ENCODE peak calls at places on chromosomes 7 and 10, in eight cellular contexts. P is dermis microvascular lymphatic vessel endothelial cell; J is nephron progenitor cell; Z is NK-92 treated with Interleukin-12 subunit alpha and Interleukin-12 subunit beta, amount 100 ng/mL, for 24 hours; N is stimulated activated naive CD4-positive, alpha-beta T cell; K is COLO829; M is epithelial cell of esophagus; V is lung. Q is an unnamed sample.

GRCh38 chr7:114823290-114823689 is 98.6 kb upstream of the MDFIC start:
- DNase-seq in V (no peak), N (no peak), M (peak), Z (no peak), K (no peak), J (no peak), P (no peak), Q (no peak)

GRCh38 chr7:69399038-69399800 is 199.1 kb upstream of the AUTS2 start:
- DNase-seq in P (no peak), V (no peak), N (no peak), M (no peak), Z (no peak), K (no peak), J (no peak), Q (no peak)

GRCh38 chr7:9029671-9030070 is 596.3 kb downstream of the NXPH1 start:
- DNase-seq in K (peak), Z (no peak), V (no peak), P (no peak), J (no peak), M (peak), N (no peak), Q (no peak)

GRCh38 chr7:136887317-136887716 is 18.9 kb downstream of the CHRM2 start:
- DNase-seq in J (no peak), K (no peak), Z (no peak), V (no peak), N (no peak), P (no peak), M (peak), Q (no peak)

GRCh38 chr7:114416089-114416990 is 1.7 kb downstream of the FOXP2 start:
- DNase-seq in M (peak), N (no peak), V (no peak), K (no peak), Z (no peak), J (no peak), P (no peak), Q (no peak)

GRCh38 chr7:66250711-66251110 is 45.6 kb downstream of the TPST1 start:
- DNase-seq in V (no peak), Z (no peak), J (no peak), K (peak), M (peak), N (no peak), P (no peak), Q (no peak)

GRCh38 chr10:32938554-32939061 is 19.4 kb downstream of the ITGB1 start:
- DNase-seq in Z (no peak), M (peak), N (no peak), V (no peak), K (peak), J (no peak), P (no peak), Q (no peak)

GRCh38 chr10:113788604-113789083 is 37.2 kb downstream of the PLEKHS1 start:
- DNase-seq in J (no peak), V (peak), Z (no peak), N (no peak), P (peak), K (peak), M (peak), Q (no peak)

GRCh38 chr7:36202347-36202896 is 49.4 kb downstream of the EEPD1 start:
- DNase-seq in M (no peak), N (no peak), P (no peak), J (no peak), V (no peak), K (no peak), Z (no peak), Q (no peak)